ENCODE peak calls at places on chromosomes 7 and 10, in ten cellular contexts. T, X, G, Z, U, O, H, C, Y and J are unnamed samples.

GRCh38 chr10:58438340-58438739 is 53.1 kb downstream of the TFAM start:
- DNase-seq in T (no peak), X (no peak), H (no peak), G (no peak), C (no peak), Z (no peak), Y (no peak), O (no peak), U (peak), J (no peak)

GRCh38 chr7:98135984-98136383 is 29.3 kb downstream of the LMTK2 start:
- DNase-seq in U (no peak), C (no peak), G (no peak), O (no peak), H (no peak), T (no peak), Y (no peak), X (no peak), Z (no peak), J (no peak)

GRCh38 chr10:819326-819725 is 112.2 kb downstream of the LARP4B start:
- DNase-seq in C (no peak), H (no peak), Y (no peak), Z (no peak), T (no peak), O (no peak), G (no peak), U (peak), X (no peak), J (no peak)

GRCh38 chr7:2560175-2560695 is 1.5 kb downstream of the IQCE start:
- DNase-seq in G (no peak), Y (no peak), H (no peak), U (peak), Z (no peak), C (no peak), T (no peak), O (no peak), X (no peak), J (peak)

GRCh38 chr10:94358480-94358879 is 4.3 kb downstream of the NOC3L start:
- DNase-seq in T (no peak), U (peak), Z (no peak), X (no peak), O (no peak), C (no peak), Y (no peak), H (no peak), G (no peak), J (peak)

GRCh38 chr10:85922363-85923129 is 444.0 kb downstream of the GRID1 start:
- DNase-seq in C (no peak), G (no peak), X (no peak), Y (peak), U (no peak), T (no peak), Z (no peak), O (no peak), H (no peak), J (no peak)

GRCh38 chr7:21365866-21366624 is 61.8 kb upstream of the SP4 start:
- DNase-seq in H (peak), Y (no peak), G (no peak), X (no peak), U (peak), Z (no peak), C (no peak), T (no peak), O (no peak), J (peak)

GRCh38 chr10:59945991-59946390 is 39.6 kb upstream of the CCDC6 start:
- DNase-seq in U (no peak), Y (no peak), C (no peak), Z (no peak), X (no peak), G (no peak), H (no peak), T (no peak), O (no peak), J (no peak)

GRCh38 chr7:132782777-132783633 is 206.7 kb upstream of the PLXNA4 start:
- DNase-seq in U (peak), O (no peak), Z (no peak), C (no peak), Y (no peak), T (no peak), X (no peak), G (no peak), H (no peak), J (no peak)

GRCh38 chr10:48610585-48611093 is 5.8 kb upstream of the ARHGAP22 start:
- DNase-seq in Y (no peak), G (no peak), C (no peak), H (no peak), T (no peak), U (no peak), X (no peak), O (no peak), Z (no peak), J (no peak)

GRCh38 chr7:148862481-148862880 is 21.6 kb downstream of the EZH2 start:
- DNase-seq in C (no peak), T (no peak), G (no peak), Y (no peak), H (no peak), Z (no peak), U (no peak), O (no peak), X (no peak), J (no peak)

GRCh38 chr7:77674878-77675277 is 21.4 kb upstream of the RSBN1L start:
- DNase-seq in Y (no peak), H (no peak), T (no peak), X (no peak), C (no peak), U (no peak), O (no peak), Z (no peak), G (no peak), J (peak)

GRCh38 chr7:27863866-27864265 is 123.9 kb downstream of the TAX1BP1 start:
- DNase-seq in X (no peak), Y (no peak), T (no peak), O (no peak), G (peak), U (peak), C (no peak), Z (no peak), H (no peak), J (no peak)

GRCh38 chr10:125159932-125160855 is at the start of gene CTBP2:
- DNase-seq in G (peak), X (peak), Y (peak), O (peak), U (peak), Z (peak), T (peak), H (peak), C (peak), J (no peak)

GRCh38 chr7:103499976-103500375 is 54.0 kb upstream of the SLC26A5 start:
- DNase-seq in Y (no peak), G (no peak), T (no peak), H (no peak), C (no peak), O (no peak), U (peak), Z (no peak), X (no peak), J (no peak)

GRCh38 chr7:65812281-65812680 is 60.6 kb upstream of the VKORC1L1 start:
- DNase-seq in X (no peak), T (no peak), Y (no peak), H (no peak), U (peak), Z (no peak), G (no peak), C (no peak), O (no peak), J (no peak)

GRCh38 chr7:2084331-2084730 is 148.4 kb downstream of the MAD1L1 start:
- DNase-seq in Y (no peak), X (no peak), C (no peak), H (no peak), Z (no peak), T (no peak), G (no peak), U (no peak), O (no peak), J (no peak)

GRCh38 chr7:28708033-28708451 is 250.1 kb downstream of the TRIL start:
- DNase-seq in O (no peak), T (no peak), H (no peak), Y (no peak), X (no peak), G (no peak), C (no peak), U (peak), Z (no peak), J (peak)

GRCh38 chr10:16673443-16673842 is 143.8 kb downstream of the RSU1 start:
- DNase-seq in Z (no peak), G (no peak), C (no peak), T (no peak), X (no peak), Y (no peak), O (no peak), H (peak), U (no peak), J (no peak)

GRCh38 chr10:125633517-125633999 is 49.4 kb downstream of the TEX36 start:
- DNase-seq in Y (no peak), Z (no peak), U (peak), C (no peak), X (no peak), G (no peak), T (no peak), O (no peak), H (peak), J (peak)

GRCh38 chr7:31087351-31087750 is 35.2 kb downstream of the ADCYAP1R1 start:
- DNase-seq in U (no peak), X (no peak), C (no peak), O (no peak), Y (no peak), T (no peak), H (no peak), G (no peak), Z (no peak), J (no peak)

GRCh38 chr10:21523557-21524008 is 1.9 kb downstream of the SKIDA1 start:
- DNase-seq in U (peak), G (peak), Z (no peak), X (no peak), Y (no peak), H (peak), C (no peak), T (no peak), O (peak), J (no peak)